ENCODE peak calls at places on chromosomes 1 and 21, in nine cellular contexts. M is activated CD8-positive, alpha-beta T cell treated with anti-CD3 and anti-CD28 coated beads for 36 hours; T is RCC 7860; D is GM04504; E is effector memory CD8-positive, alpha-beta T cell; W is esophagus squamous epithelium; Y is mucosa of descending colon; X is activated CD4-positive, alpha-beta T cell treated with anti-CD3 and anti-CD28 coated beads, Interleukin-2, amount 50 U/mL, for 24 hours; A is neural progenitor cell. J is an unnamed sample.

GRCh38 chr1:227450489-227450888 is 112.9 kb upstream of the ZNF678 start:
- DNase-seq in Y (no peak), E (no peak), D (no peak), A (no peak), T (no peak), X (no peak), W (no peak), M (no peak), J (no peak)

GRCh38 chr21:17901458-17902092 is 82.4 kb upstream of the C21orf91 start:
- DNase-seq in Y (no peak), W (no peak), E (no peak), X (no peak), T (no peak), A (no peak), D (no peak), M (no peak), J (no peak)

GRCh38 chr1:84711091-84711490 is 20.8 kb upstream of the SSX2IP start:
- DNase-seq in D (no peak), Y (no peak), T (no peak), E (no peak), A (no peak), X (no peak), M (no peak), W (no peak), J (no peak)

GRCh38 chr21:23016617-23017016 is 2018.4 kb downstream of the NCAM2 start:
- DNase-seq in M (no peak), W (no peak), T (no peak), D (no peak), Y (no peak), A (peak), E (no peak), X (no peak), J (peak)

GRCh38 chr1:235532350-235532749 is 28.1 kb upstream of the B3GALNT2 start:
- DNase-seq in M (no peak), Y (no peak), X (no peak), T (peak), W (no peak), A (no peak), E (no peak), D (no peak), J (no peak)

GRCh38 chr1:11781298-11781697 is 19.3 kb downstream of the C1orf167 start:
- DNase-seq in W (no peak), E (no peak), X (no peak), A (no peak), D (no peak), M (no peak), Y (no peak), T (no peak), J (no peak)

GRCh38 chr1:235908742-235909520 is 42.2 kb upstream of the LYST start:
- DNase-seq in W (no peak), D (peak), Y (no peak), M (no peak), E (no peak), T (peak), A (no peak), X (no peak), J (no peak)

GRCh38 chr1:18452550-18452949 is 28.2 kb upstream of the KLHDC7A start:
- DNase-seq in X (no peak), E (no peak), D (no peak), Y (no peak), M (peak), T (peak), W (no peak), A (peak), J (peak)

GRCh38 chr1:230891984-230892383 is 23.7 kb upstream of the C1orf198 start:
- DNase-seq in Y (no peak), W (no peak), A (no peak), E (no peak), X (no peak), M (no peak), T (no peak), D (no peak), J (no peak)

GRCh38 chr1:26234644-26235384 is 814 bp downstream of the CEP85 start:
- DNase-seq in X (peak), E (peak), D (no peak), M (peak), T (no peak), A (peak), Y (peak), W (no peak), J (no peak)

GRCh38 chr1:19799233-19799876 is 361 bp downstream of the TMCO4 start:
- DNase-seq in Y (peak), E (peak), W (peak), D (no peak), A (peak), M (peak), T (peak), X (peak), J (peak)

GRCh38 chr1:209319549-209319948 is 264.0 kb upstream of the CAMK1G start:
- DNase-seq in A (no peak), X (no peak), T (peak), W (no peak), Y (no peak), M (no peak), E (no peak), D (no peak), J (no peak)

GRCh38 chr1:33741749-33742148 is 122.1 kb upstream of the HMGB4 start:
- DNase-seq in E (no peak), T (no peak), Y (no peak), W (no peak), D (no peak), A (no peak), M (no peak), X (no peak), J (no peak)

GRCh38 chr1:235075121-235075954 is 53.3 kb downstream of the TOMM20 start:
- DNase-seq in W (no peak), A (no peak), X (peak), D (peak), Y (peak), M (peak), T (peak), E (peak), J (no peak)

GRCh38 chr1:184890539-184890973 is 83.8 kb downstream of the NIBAN1 start:
- DNase-seq in X (no peak), M (peak), Y (no peak), W (no peak), T (peak), D (no peak), A (no peak), E (peak), J (no peak)

GRCh38 chr1:225694151-225694603 is 41.3 kb upstream of the ENAH start:
- DNase-seq in W (no peak), A (no peak), T (no peak), D (no peak), Y (no peak), X (no peak), E (no peak), M (no peak), J (no peak)

GRCh38 chr1:94684690-94685089 is 135.5 kb upstream of the SLC44A3 start:
- DNase-seq in W (no peak), A (no peak), Y (no peak), X (no peak), E (no peak), M (no peak), T (no peak), D (no peak), J (peak)

GRCh38 chr1:219281834-219282233 is 108.2 kb downstream of the LYPLAL1 start:
- DNase-seq in X (no peak), W (no peak), T (no peak), E (no peak), D (no peak), A (no peak), M (no peak), Y (no peak), J (no peak)

GRCh38 chr1:231628207-231628876 is 1.8 kb downstream of the DISC1 start:
- DNase-seq in X (no peak), Y (no peak), E (peak), T (no peak), A (no peak), M (peak), W (no peak), D (no peak), J (no peak)

GRCh38 chr1:211910917-211911485 is 80.4 kb upstream of the LPGAT1 start:
- DNase-seq in M (no peak), Y (no peak), X (no peak), W (no peak), T (no peak), A (no peak), D (no peak), E (no peak), J (no peak)

GRCh38 chr1:11062965-11063401 is 3.2 kb upstream of the SRM start:
- DNase-seq in W (no peak), X (no peak), D (peak), M (peak), A (no peak), E (peak), T (peak), Y (no peak), J (no peak)

GRCh38 chr1:17244826-17245740 is 3.8 kb upstream of the PADI3 start:
- DNase-seq in Y (no peak), T (peak), W (no peak), D (no peak), M (no peak), E (no peak), A (peak), X (no peak), J (no peak)

GRCh38 chr1:36536727-36537126 is 54.0 kb upstream of the CSF3R start:
- DNase-seq in M (no peak), Y (no peak), E (no peak), A (no peak), X (no peak), D (no peak), W (no peak), T (no peak), J (peak)

GRCh38 chr21:42596657-42597056 is 56.8 kb upstream of the PDE9A start:
- DNase-seq in W (no peak), A (no peak), E (no peak), M (no peak), D (no peak), X (no peak), Y (no peak), T (no peak), J (no peak)

GRCh38 chr1:201655243-201655642 is 116.3 kb downstream of the NAV1 start:
- DNase-seq in E (no peak), X (no peak), D (peak), Y (peak), M (no peak), A (peak), T (no peak), W (no peak), J (peak)

GRCh38 chr1:170410391-170411146 is 121.4 kb upstream of the GORAB start:
- DNase-seq in X (no peak), E (no peak), A (no peak), T (no peak), W (no peak), M (no peak), Y (no peak), D (peak), J (no peak)

GRCh38 chr1:224433671-224434446 is 738 bp downstream of the WDR26 start:
- DNase-seq in W (no peak), D (no peak), Y (peak), M (peak), A (peak), T (no peak), X (no peak), E (peak), J (peak)

GRCh38 chr1:232511172-232511571 is 118.8 kb downstream of the SIPA1L2 start:
- DNase-seq in Y (no peak), E (no peak), T (no peak), A (no peak), M (no peak), W (no peak), D (no peak), X (no peak), J (no peak)

GRCh38 chr1:247360991-247361721 is 29.5 kb upstream of the ZNF496 start:
- DNase-seq in M (no peak), T (no peak), Y (no peak), D (no peak), W (no peak), E (no peak), A (no peak), X (no peak), J (no peak)

GRCh38 chr21:14875704-14876364 is 189.0 kb downstream of the NRIP1 start:
- DNase-seq in A (no peak), E (no peak), D (no peak), T (peak), M (no peak), Y (no peak), X (no peak), W (no peak), J (no peak)

GRCh38 chr1:30879940-30880339 is 28.6 kb downstream of the SDC3 start:
- DNase-seq in W (no peak), Y (no peak), A (peak), M (no peak), E (no peak), D (no peak), X (no peak), T (no peak), J (peak)

GRCh38 chr1:115031595-115031994 is 2.0 kb downstream of the TSHB start:
- DNase-seq in X (no peak), W (no peak), Y (no peak), A (no peak), M (no peak), T (no peak), E (no peak), D (no peak), J (no peak)

GRCh38 chr1:235910357-235911299 is 43.9 kb upstream of the LYST start:
- DNase-seq in A (peak), M (peak), D (peak), E (no peak), W (no peak), X (no peak), Y (no peak), T (peak), J (peak)

GRCh38 chr1:20411196-20411980 is 74.6 kb downstream of the CAMK2N1 start:
- DNase-seq in A (no peak), M (peak), E (no peak), T (peak), D (peak), W (no peak), X (no peak), Y (no peak), J (peak)

GRCh38 chr1:151716771-151717631 is at the start of gene CELF3:
- DNase-seq in A (peak), T (no peak), M (peak), D (no peak), W (no peak), E (peak), Y (no peak), X (no peak), J (peak)